ENCODE peak calls at places on chromosomes 13 and 19, in ten cellular contexts. D, J, A, R, K, V, B, P, G and H are unnamed samples.

GRCh38 chr19:8094336-8094735 is 41.8 kb downstream of the CCL25 start:
- DNase-seq in D (no peak), J (no peak), A (no peak), R (no peak), K (no peak), V (no peak), B (no peak), P (no peak), G (no peak), H (no peak)

GRCh38 chr19:5018224-5019015 is 49.5 kb downstream of the KDM4B start:
- DNase-seq in D (no peak), J (no peak), A (no peak), R (no peak), K (no peak), V (peak), B (peak), P (no peak), G (peak), H (no peak)

GRCh38 chr13:31807090-31807541 is 67.8 kb downstream of the RXFP2 start:
- DNase-seq in D (no peak), J (no peak), A (no peak), R (no peak), K (no peak), V (no peak), B (no peak), P (no peak), G (no peak), H (no peak)

GRCh38 chr13:43567608-43568007 is 219.2 kb downstream of the ENOX1 start:
- DNase-seq in D (no peak), J (no peak), A (no peak), R (no peak), K (no peak), V (no peak), B (peak), P (no peak), G (no peak), H (no peak)

GRCh38 chr19:33186431-33186830 is 7.7 kb upstream of the LRP3 start:
- DNase-seq in D (no peak), J (no peak), A (no peak), R (no peak), K (no peak), V (no peak), B (no peak), P (no peak), G (no peak), H (no peak)

GRCh38 chr19:14147797-14148605 is 11.6 kb upstream of the ASF1B start:
- DNase-seq in D (peak), J (no peak), A (peak), R (peak), K (peak), V (peak), B (peak), P (no peak), G (peak), H (peak)

GRCh38 chr19:10603873-10604459 is 16.9 kb upstream of the AP1M2 start:
- DNase-seq in D (no peak), J (no peak), A (peak), R (peak), K (no peak), V (no peak), B (no peak), P (peak), G (no peak), H (no peak)

GRCh38 chr19:45385392-45386221 is 15.2 kb upstream of the ERCC2 start:
- DNase-seq in D (peak), J (no peak), A (no peak), R (no peak), K (no peak), V (no peak), B (no peak), P (no peak), G (no peak), H (no peak)

GRCh38 chr19:1455336-1456120 is 5.6 kb downstream of the APC2 start:
- DNase-seq in D (no peak), J (no peak), A (peak), R (peak), K (peak), V (peak), B (peak), P (no peak), G (no peak), H (peak)

GRCh38 chr19:2253106-2254051 is 2.8 kb downstream of the JSRP1 start:
- DNase-seq in D (no peak), J (no peak), A (peak), R (no peak), K (no peak), V (no peak), B (no peak), P (peak), G (no peak), H (no peak)

GRCh38 chr19:11390933-11391680 is 7.0 kb upstream of the EPOR start:
- DNase-seq in D (no peak), J (no peak), A (no peak), R (no peak), K (no peak), V (no peak), B (no peak), P (no peak), G (no peak), H (no peak)

GRCh38 chr19:33239223-33239975 is 13.7 kb upstream of the SLC7A10 start:
- DNase-seq in D (no peak), J (no peak), A (no peak), R (no peak), K (no peak), V (no peak), B (no peak), P (no peak), G (no peak), H (no peak)

GRCh38 chr19:33435706-33436359 is 62.3 kb downstream of the CEBPG start:
- DNase-seq in D (no peak), J (no peak), A (no peak), R (no peak), K (no peak), V (no peak), B (no peak), P (no peak), G (no peak), H (peak)

GRCh38 chr19:21568816-21569496 is 63.6 kb downstream of the ZNF429 start:
- DNase-seq in D (peak), J (peak), A (peak), R (peak), K (peak), V (peak), B (peak), P (peak), G (peak), H (peak)

GRCh38 chr19:2462635-2463421 is 6.1 kb upstream of the LMNB2 start:
- DNase-seq in D (peak), J (peak), A (no peak), R (peak), K (peak), V (peak), B (peak), P (no peak), G (peak), H (peak)

GRCh38 chr19:48290923-48291700 is 21.2 kb downstream of the ZNF114 start:
- DNase-seq in D (peak), J (peak), A (peak), R (peak), K (peak), V (peak), B (peak), P (peak), G (peak), H (peak)

GRCh38 chr13:99500839-99501134 is 485 bp upstream of the TM9SF2 start:
- DNase-seq in D (no peak), J (no peak), A (no peak), R (no peak), K (no peak), V (no peak), B (no peak), P (no peak), G (no peak), H (no peak)

GRCh38 chr13:76879211-76879875 is 6.9 kb downstream of the KCTD12 start:
- DNase-seq in D (no peak), J (no peak), A (peak), R (no peak), K (peak), V (peak), B (peak), P (peak), G (peak), H (peak)

GRCh38 chr13:20671789-20672188 is 31.7 kb upstream of the IL17D start:
- DNase-seq in D (no peak), J (no peak), A (no peak), R (no peak), K (no peak), V (no peak), B (no peak), P (no peak), G (no peak), H (no peak)

GRCh38 chr19:6737873-6738725 is 719 bp upstream of the GPR108 start:
- DNase-seq in D (no peak), J (no peak), A (peak), R (peak), K (peak), V (peak), B (peak), P (peak), G (peak), H (peak)

GRCh38 chr13:30045916-30046704 is 195.7 kb upstream of the UBL3 start:
- DNase-seq in D (no peak), J (no peak), A (no peak), R (peak), K (no peak), V (peak), B (peak), P (no peak), G (no peak), H (no peak)

GRCh38 chr19:41311072-41311471 is 1.1 kb downstream of the CCDC97 start:
- DNase-seq in D (no peak), J (no peak), A (no peak), R (no peak), K (no peak), V (no peak), B (no peak), P (no peak), G (no peak), H (peak)

GRCh38 chr13:37747071-37747612 is 122.4 kb downstream of the TRPC4 start:
- DNase-seq in D (peak), J (no peak), A (no peak), R (no peak), K (no peak), V (no peak), B (peak), P (no peak), G (peak), H (no peak)